ENCODE peak calls at places on chromosomes 6 and 20, in five cellular contexts. E is GM23338, O is esophagus muscularis mucosa, A is suprapubic skin, L is stomach. B is an unnamed sample.

GRCh38 chr6:109508166-109508860 is 25.3 kb upstream of the ZBTB24 start:
- DNase-seq in E (no peak), O (peak), A (no peak), L (no peak), B (no peak)

GRCh38 chr6:81781624-81782023 is 29.1 kb upstream of the TENT5A start:
- DNase-seq in E (no peak), O (no peak), A (no peak), L (no peak), B (no peak)

GRCh38 chr6:162344935-162345599 is 382.5 kb downstream of the PRKN start:
- DNase-seq in E (no peak), O (no peak), A (no peak), L (no peak), B (no peak)

GRCh38 chr20:1214838-1215261 is 11.0 kb upstream of the RAD21L1 start:
- DNase-seq in E (no peak), O (no peak), A (no peak), L (no peak), B (no peak)

GRCh38 chr6:52231411-52232127 is 12.7 kb downstream of the IL17F start:
- DNase-seq in E (no peak), O (no peak), A (no peak), L (no peak), B (no peak)

GRCh38 chr6:1313755-1314503 is 2.0 kb downstream of the FOXQ1 start:
- DNase-seq in E (peak), O (no peak), A (no peak), L (peak), B (peak)

GRCh38 chr6:75986935-75987334 is 85.5 kb downstream of the IMPG1 start:
- DNase-seq in E (peak), O (no peak), A (no peak), L (no peak), B (no peak)

GRCh38 chr6:121838842-121839241 is 403.4 kb downstream of the GJA1 start:
- DNase-seq in E (no peak), O (no peak), A (no peak), L (no peak), B (no peak)

GRCh38 chr6:137451926-137452325 is 42.3 kb downstream of the OLIG3 start:
- DNase-seq in E (no peak), O (no peak), A (no peak), L (no peak), B (no peak)

GRCh38 chr6:98777762-98778161 is 56.6 kb upstream of the POU3F2 start:
- DNase-seq in E (no peak), O (no peak), A (no peak), L (no peak), B (peak)

GRCh38 chr20:38790210-38791053 is 15.1 kb upstream of the PPP1R16B start:
- DNase-seq in E (peak), O (no peak), A (no peak), L (no peak), B (no peak)

GRCh38 chr20:59771506-59772372 is 161.7 kb downstream of the SYCP2 start:
- DNase-seq in E (no peak), O (no peak), A (no peak), L (no peak), B (no peak)

GRCh38 chr6:116408476-116408875 is 37.7 kb downstream of the DSE start:
- DNase-seq in E (no peak), O (no peak), A (no peak), L (no peak), B (no peak)

GRCh38 chr20:17568045-17568788 is 1.7 kb upstream of the DSTN start:
- DNase-seq in E (no peak), O (no peak), A (no peak), L (no peak), B (no peak)

GRCh38 chr6:113859349-113860164 is 2.4 kb downstream of the MARCKS start:
- DNase-seq in E (peak), O (no peak), A (peak), L (peak), B (no peak)

GRCh38 chr20:1451092-1451491 is 15.6 kb downstream of the NSFL1C start:
- DNase-seq in E (no peak), O (no peak), A (no peak), L (no peak), B (no peak)

GRCh38 chr6:53441035-53441493 is 92.3 kb upstream of the ELOVL5 start:
- DNase-seq in E (no peak), O (no peak), A (no peak), L (no peak), B (no peak)

GRCh38 chr6:53725791-53726575 is 60.4 kb upstream of the KLHL31 start:
- DNase-seq in E (peak), O (no peak), A (peak), L (peak), B (peak)

GRCh38 chr20:14288341-14289330 is 48.8 kb downstream of the FLRT3 start:
- DNase-seq in E (no peak), O (no peak), A (no peak), L (no peak), B (no peak)

GRCh38 chr6:119280586-119281163 is 68.9 kb downstream of the MAN1A1 start:
- DNase-seq in E (no peak), O (no peak), A (no peak), L (no peak), B (no peak)

GRCh38 chr6:2843138-2843740 is 1.6 kb upstream of the SERPINB1 start:
- DNase-seq in E (no peak), O (peak), A (no peak), L (no peak), B (no peak)

GRCh38 chr6:97186416-97186999 is 96.5 kb downstream of the MMS22L start:
- DNase-seq in E (peak), O (no peak), A (no peak), L (peak), B (peak)

GRCh38 chr20:20710847-20711315 is 1.6 kb downstream of the RALGAPA2 start:
- DNase-seq in E (no peak), O (peak), A (no peak), L (peak), B (no peak)

GRCh38 chr20:25274481-25274880 is 26.6 kb downstream of the PYGB start:
- DNase-seq in E (no peak), O (no peak), A (peak), L (peak), B (no peak)

GRCh38 chr6:5286780-5287179 is 25.5 kb downstream of the FARS2 start:
- DNase-seq in E (no peak), O (no peak), A (no peak), L (no peak), B (no peak)

GRCh38 chr6:90087103-90087833 is 193.0 kb downstream of the GJA10 start:
- DNase-seq in E (no peak), O (no peak), A (no peak), L (no peak), B (no peak)

GRCh38 chr20:18272451-18272850 is 15.9 kb upstream of the ZNF133 start:
- DNase-seq in E (peak), O (no peak), A (no peak), L (no peak), B (no peak)

DNA sequence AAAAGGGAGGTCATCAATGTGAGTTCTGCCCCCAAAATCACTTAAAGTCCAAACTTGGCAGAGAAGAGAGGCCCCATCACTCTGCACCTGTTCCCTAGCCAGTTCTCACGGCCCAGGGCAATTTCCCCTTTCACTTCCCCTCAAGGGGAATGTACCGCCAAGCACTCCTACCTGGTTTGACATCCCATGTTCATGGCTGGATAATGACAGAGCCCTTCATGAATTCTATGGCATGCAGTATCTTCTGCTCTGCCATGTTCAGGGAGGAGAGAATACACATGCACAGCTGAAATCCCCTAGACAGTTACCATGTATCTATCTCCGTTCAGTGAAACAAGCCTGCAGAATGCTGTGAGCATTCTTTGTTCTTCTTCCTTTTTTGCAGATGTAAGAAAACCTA is 80.0 kb upstream of the ARID1B start:
- DNase-seq in E (no peak), O (no peak), A (no peak), L (no peak), B (no peak)
- TF ChIP-seq POLR2AphosphoS5 in E (no peak), O (no peak), A (no peak), L (no peak), B (peak)

DNA sequence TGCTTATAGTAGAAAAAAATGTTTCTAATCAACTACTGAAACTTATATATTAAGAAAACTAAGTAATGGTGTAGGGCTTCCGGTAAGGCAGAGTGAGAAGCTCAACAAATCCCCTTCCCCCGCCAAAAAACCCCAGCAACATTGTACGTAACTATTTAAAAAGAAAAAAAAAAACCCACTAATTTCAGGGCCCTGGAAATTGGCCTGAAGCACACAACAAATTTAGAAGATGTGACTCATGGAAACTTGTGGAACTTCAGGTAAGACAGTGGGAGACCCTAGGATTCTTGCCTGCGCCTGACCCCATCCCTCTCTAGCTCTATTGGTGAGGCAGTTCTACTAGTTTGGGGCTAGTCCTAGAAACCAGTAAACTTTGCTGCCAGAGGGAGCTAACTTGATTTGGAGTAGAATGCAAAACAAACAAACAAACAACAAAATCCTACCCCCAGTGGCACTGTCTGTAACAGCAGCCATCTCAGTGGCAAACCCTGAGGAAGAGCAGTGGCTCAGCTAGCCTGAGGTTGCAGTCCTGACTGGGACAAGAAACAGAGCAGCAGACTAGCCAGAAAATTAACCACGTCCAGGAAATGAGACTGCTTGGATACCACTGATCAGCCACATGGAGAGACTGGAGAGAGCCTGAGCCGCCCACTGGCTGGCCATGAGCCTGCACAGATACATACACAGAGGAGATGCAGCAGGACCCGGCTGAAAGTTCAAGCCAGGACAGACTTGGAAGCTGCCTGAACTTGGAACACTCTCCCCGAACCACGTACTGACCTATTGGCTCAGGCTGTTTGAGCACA is 135.1 kb downstream of the TBXT start:
- DNase-seq in E (peak), O (no peak), A (no peak), L (no peak), B (no peak)
- TF ChIP-seq POLR2AphosphoS5 in E (no peak), O (no peak), A (no peak), L (no peak), B (no peak)

GRCh38 chr20:36097751-36098151 is 56.8 kb upstream of the EPB41L1 start:
- DNase-seq in E (peak), O (no peak), A (no peak), L (peak), B (no peak)

GRCh38 chr20:36099106-36099505 is 55.4 kb upstream of the EPB41L1 start:
- DNase-seq in E (no peak), O (no peak), A (no peak), L (no peak), B (no peak)

GRCh38 chr20:36097331-36097730 is 57.2 kb upstream of the EPB41L1 start:
- DNase-seq in E (no peak), O (no peak), A (no peak), L (no peak), B (no peak)

GRCh38 chr20:36096404-36096799 is 58.1 kb upstream of the EPB41L1 start:
- DNase-seq in E (no peak), O (no peak), A (no peak), L (no peak), B (no peak)

GRCh38 chr20:36098364-36098763 is 56.2 kb upstream of the EPB41L1 start:
- DNase-seq in E (no peak), O (no peak), A (no peak), L (peak), B (no peak)
- TF ChIP-seq POLR2AphosphoS5 in E (no peak), O (peak), A (no peak), L (no peak), B (no peak)

GRCh38 chr20:10863337-10864060 is 189.7 kb upstream of the JAG1 start:
- DNase-seq in E (peak), O (no peak), A (no peak), L (no peak), B (no peak)

GRCh38 chr20:10857362-10858070 is 183.7 kb upstream of the JAG1 start:
- DNase-seq in E (no peak), O (no peak), A (no peak), L (no peak), B (no peak)

GRCh38 chr20:10861086-10861485 is 187.3 kb upstream of the JAG1 start:
- DNase-seq in E (no peak), O (no peak), A (no peak), L (no peak), B (no peak)

GRCh38 chr20:10864076-10864672 is 190.4 kb upstream of the JAG1 start:
- DNase-seq in E (peak), O (no peak), A (no peak), L (peak), B (no peak)

GRCh38 chr20:10861619-10862018 is 187.8 kb upstream of the JAG1 start:
- DNase-seq in E (no peak), O (no peak), A (no peak), L (peak), B (no peak)
- TF ChIP-seq POLR2AphosphoS5 in E (no peak), O (no peak), A (no peak), L (no peak), B (no peak)

GRCh38 chr20:63743210-63743970 is 3.8 kb downstream of the SLC2A4RG start:
- DNase-seq in E (no peak), O (no peak), A (no peak), L (no peak), B (no peak)

GRCh38 chr20:63745424-63745805 is 5.8 kb downstream of the SLC2A4RG start:
- DNase-seq in E (no peak), O (no peak), A (no peak), L (no peak), B (no peak)

GRCh38 chr20:63744574-63745423 is 5.2 kb downstream of the SLC2A4RG start:
- DNase-seq in E (no peak), O (no peak), A (no peak), L (no peak), B (no peak)

GRCh38 chr20:63742381-63743024 is 2.9 kb downstream of the SLC2A4RG start:
- DNase-seq in E (no peak), O (no peak), A (no peak), L (no peak), B (no peak)

GRCh38 chr20:63744158-63744557 is 4.6 kb downstream of the SLC2A4RG start:
- DNase-seq in E (no peak), O (no peak), A (no peak), L (no peak), B (no peak)
- TF ChIP-seq POLR2AphosphoS5 in E (no peak), O (no peak), A (no peak), L (no peak), B (no peak)

DNA sequence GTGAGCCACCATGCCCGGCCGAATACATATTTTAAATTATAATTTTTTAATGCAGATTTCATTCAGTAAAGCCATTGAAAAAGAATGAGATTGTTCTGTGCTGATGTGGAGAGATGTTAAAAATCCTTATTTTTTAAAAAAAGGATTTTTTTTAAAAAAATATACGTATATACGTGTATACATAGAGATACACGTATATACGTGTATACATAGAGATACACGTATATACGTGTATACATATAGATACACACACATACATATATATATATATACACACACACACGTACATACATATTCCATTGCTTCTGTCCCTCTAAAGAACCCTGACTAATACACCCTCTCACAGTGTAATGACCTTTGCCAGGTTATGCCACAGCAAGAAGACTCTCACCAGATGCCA is 23.8 kb upstream of the TBC1D7 start:
- DNase-seq in E (no peak), O (no peak), A (no peak), L (no peak), B (no peak)
- TF ChIP-seq POLR2AphosphoS5 in E (no peak), O (no peak), A (no peak), L (no peak), B (no peak)

GRCh38 chr20:43849496-43850197 is 65.0 kb upstream of the TOX2 start:
- DNase-seq in E (no peak), O (no peak), A (no peak), L (no peak), B (no peak)
- TF ChIP-seq POLR2AphosphoS5 in E (no peak), O (peak), A (no peak), L (peak), B (no peak)

DNA sequence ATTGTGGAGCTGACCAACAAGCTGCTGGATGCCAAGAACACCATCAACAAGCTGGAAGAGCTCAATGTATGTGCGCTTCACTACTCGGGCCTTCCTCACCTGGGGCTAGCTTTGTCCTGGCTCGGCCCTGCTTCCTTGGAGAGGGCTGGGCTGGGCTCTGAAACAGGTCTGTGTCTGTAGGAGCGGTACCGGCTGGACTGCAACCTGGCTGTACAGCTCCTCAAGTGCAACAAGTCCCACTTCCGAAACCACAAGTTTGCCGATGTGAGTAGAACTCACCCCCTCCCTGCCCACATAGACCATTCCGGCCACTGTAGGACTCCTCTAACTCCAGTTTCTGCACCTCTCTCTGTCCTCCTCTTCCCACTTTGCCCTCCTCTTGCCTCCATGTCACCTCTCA is 6.7 kb downstream of the LRRC73 start:
- DNase-seq in E (no peak), O (no peak), A (no peak), L (no peak), B (no peak)
- TF ChIP-seq POLR2AphosphoS5 in E (no peak), O (no peak), A (no peak), L (no peak), B (no peak)

GRCh38 chr6:103107985-103108384 is 1714.5 kb downstream of the GRIK2 start:
- DNase-seq in E (no peak), O (no peak), A (no peak), L (no peak), B (no peak)

DNA sequence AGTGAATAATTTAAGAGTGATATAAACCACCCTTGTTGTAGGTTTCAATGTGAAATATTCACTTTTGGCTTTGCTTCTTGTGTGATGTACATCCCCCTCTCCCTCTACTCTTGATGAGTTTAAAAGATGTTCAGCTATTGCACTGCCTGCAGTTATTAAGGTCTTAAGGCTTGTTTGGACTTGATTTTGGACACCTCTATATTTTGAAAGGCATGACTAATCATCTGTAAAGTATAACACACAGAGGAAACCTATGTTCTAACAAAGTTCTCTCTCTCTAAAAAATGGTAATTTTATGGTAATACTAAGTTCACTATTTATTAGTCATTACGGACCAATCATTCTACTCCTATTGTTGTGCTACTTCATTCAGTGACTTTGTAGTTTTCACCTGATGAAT is 1719.9 kb downstream of the GRIK2 start:
- DNase-seq in E (no peak), O (no peak), A (no peak), L (no peak), B (no peak)
- TF ChIP-seq POLR2AphosphoS5 in E (no peak), O (no peak), A (no peak), L (no peak), B (no peak)

GRCh38 chr6:105319331-105319730 is 83.6 kb downstream of the PREP start:
- DNase-seq in E (no peak), O (no peak), A (no peak), L (no peak), B (no peak)

GRCh38 chr6:105320766-105321165 is 82.1 kb downstream of the PREP start:
- DNase-seq in E (no peak), O (no peak), A (no peak), L (no peak), B (no peak)

GRCh38 chr6:105321728-105322127 is 81.2 kb downstream of the PREP start:
- DNase-seq in E (no peak), O (no peak), A (no peak), L (no peak), B (no peak)

GRCh38 chr6:105322499-105323231 is 80.2 kb downstream of the PREP start:
- DNase-seq in E (no peak), O (no peak), A (no peak), L (no peak), B (no peak)

DNA sequence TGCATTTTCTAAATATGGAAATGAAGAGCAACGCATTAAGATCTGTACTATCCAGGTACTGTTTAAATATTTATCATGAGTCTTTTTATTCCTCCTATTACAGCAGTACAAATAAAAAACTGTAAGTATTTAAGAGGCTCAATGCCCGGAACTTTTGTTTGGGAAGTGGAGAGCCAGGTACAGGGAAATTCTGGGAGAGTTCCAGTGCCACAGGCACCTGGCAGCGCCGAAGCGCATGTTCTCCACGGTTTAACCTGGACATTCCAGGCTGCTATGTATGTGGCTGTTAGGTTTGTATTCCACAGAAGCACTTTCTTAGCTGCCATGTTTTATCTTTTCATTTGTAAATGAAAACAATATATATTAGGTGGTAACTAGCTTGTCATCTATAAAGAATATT is 81.7 kb downstream of the PREP start:
- DNase-seq in E (no peak), O (peak), A (no peak), L (peak), B (no peak)
- TF ChIP-seq POLR2AphosphoS5 in E (no peak), O (no peak), A (no peak), L (no peak), B (no peak)